ENCODE peak calls at places on chromosome 20, in eight cellular contexts. A, N, E, H, G, J, U and C are unnamed samples.

GRCh38 chr20:35226775-35227681 is 538 bp downstream of the MMP24 start:
- DNase-seq in A (no peak), N (peak; percentile 74), E (peak; percentile 41), H (peak; percentile 26), G (peak; percentile 69), J (peak; percentile 79), U (peak; percentile 14), C (peak; percentile 55)

GRCh38 chr20:35091808-35092523 is 641 bp downstream of the TRPC4AP start:
- DNase-seq in A (no peak), N (peak; percentile 14), E (no peak), H (peak; percentile 33), G (no peak), J (no peak), U (peak; percentile 13), C (no peak)

GRCh38 chr20:2871111-2871465 is 2.2 kb upstream of the PTPRA start:
- DNase-seq in A (no peak), N (no peak), E (no peak), H (peak; percentile 49), G (no peak), J (no peak), U (no peak), C (no peak)

GRCh38 chr20:14637441-14637840 is 300.0 kb upstream of the FLRT3 start:
- DNase-seq in A (no peak), N (no peak), E (no peak), H (no peak), G (no peak), J (no peak), U (no peak), C (no peak)

GRCh38 chr20:32514760-32515159 is 70.4 kb downstream of the NOL4L start:
- DNase-seq in A (no peak), N (no peak), E (no peak), H (no peak), G (no peak), J (no peak), U (no peak), C (no peak)

GRCh38 chr20:46088409-46089075 is 1.2 kb downstream of the NCOA5 start:
- DNase-seq in A (no peak), N (peak; percentile 23), E (no peak), H (peak; percentile 31), G (no peak), J (no peak), U (no peak), C (no peak)

GRCh38 chr20:36493013-36493800 is 48.1 kb upstream of the MYL9 start:
- DNase-seq in A (no peak), N (peak; percentile 30), E (peak; percentile 46), H (no peak), G (no peak), J (peak; percentile 27), U (peak; percentile 26), C (no peak)

GRCh38 chr20:34709836-34710567 is 5.9 kb downstream of the TP53INP2 start:
- DNase-seq in A (peak; percentile 64), N (peak; percentile 67), E (peak; percentile 83), H (peak; percentile 44), G (peak; percentile 36), J (peak; percentile 40), U (peak; percentile 72), C (peak; percentile 90)

GRCh38 chr20:33407796-33408195 is 6.5 kb upstream of the CDK5RAP1 start:
- DNase-seq in A (no peak), N (no peak), E (no peak), H (no peak), G (no peak), J (no peak), U (no peak), C (no peak)

GRCh38 chr20:34713194-34713943 is 9.2 kb downstream of the TP53INP2 start:
- DNase-seq in A (no peak), N (peak; percentile 65), E (no peak), H (peak; percentile 99), G (no peak), J (no peak), U (no peak), C (no peak)

GRCh38 chr20:46998497-46999190 is 104.0 kb downstream of the EYA2 start:
- DNase-seq in A (peak; percentile 67), N (peak; percentile 61), E (no peak), H (no peak), G (no peak), J (no peak), U (no peak), C (no peak)

DNA sequence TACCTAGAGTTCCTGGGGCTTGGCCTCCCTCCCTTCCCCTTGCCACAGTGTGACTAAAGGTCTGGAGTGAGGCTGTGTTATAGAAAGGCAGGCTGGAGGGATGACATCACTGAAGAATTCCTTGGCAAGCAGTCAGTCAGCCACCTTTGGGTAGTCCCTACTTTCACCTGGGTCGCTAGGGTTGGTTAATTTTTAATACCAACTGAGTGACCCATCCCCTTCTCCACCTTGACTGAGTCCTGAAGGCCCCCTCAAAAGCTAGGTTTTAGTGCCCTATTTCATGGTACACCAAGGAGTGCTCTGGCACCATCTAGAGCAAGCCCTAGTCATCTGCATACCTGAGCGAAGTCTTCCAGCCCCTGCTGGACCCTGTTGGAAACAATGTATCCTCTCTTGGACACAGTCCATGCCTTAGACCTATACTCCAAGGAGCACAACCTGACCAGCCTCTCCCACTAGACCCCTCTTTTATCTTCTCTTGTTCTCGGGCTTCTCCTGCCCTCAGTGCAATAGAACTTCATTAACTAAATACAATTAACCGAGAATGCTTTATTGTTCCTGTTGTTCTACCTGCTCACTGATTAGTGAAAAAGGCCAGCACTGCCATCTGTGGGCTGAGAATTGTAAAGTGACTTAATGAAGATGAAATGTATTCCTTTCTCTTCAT is 44.6 kb downstream of the RIN2 start:
- DNase-seq in A (no peak), N (peak; percentile 32), E (no peak), H (no peak), G (no peak), J (no peak), U (no peak), C (no peak)
- TF ChIP-seq CTCF in A (no peak), N (peak; percentile 17), E (peak; percentile 12), H (peak; percentile 2), G (peak; percentile 60), J (peak; percentile 17), U (peak; percentile 27), C (peak; percentile 6)

GRCh38 chr20:52539891-52540290 is 348.3 kb upstream of the ZFP64 start:
- DNase-seq in A (no peak), N (no peak), E (no peak), H (no peak), G (no peak), J (no peak), U (peak; percentile 19), C (no peak)
- TF ChIP-seq CTCF in A (no peak), N (no peak), E (no peak), H (no peak), G (no peak), J (no peak), U (no peak), C (no peak)

GRCh38 chr20:37921341-37921929 is 18.5 kb downstream of the VSTM2L start:
- DNase-seq in A (no peak), N (no peak), E (peak; percentile 77), H (no peak), G (no peak), J (no peak), U (no peak), C (peak; percentile 78)
- TF ChIP-seq CTCF in A (no peak), N (no peak), E (no peak), H (no peak), G (no peak), J (no peak), U (no peak), C (no peak)

GRCh38 chr20:15842872-15843271 is 730.4 kb downstream of the KIF16B start:
- DNase-seq in A (no peak), N (no peak), E (peak; percentile 12), H (no peak), G (no peak), J (no peak), U (no peak), C (no peak)
- TF ChIP-seq CTCF in A (no peak), N (no peak), E (no peak), H (no peak), G (no peak), J (no peak), U (no peak), C (peak; percentile 30)

GRCh38 chr20:6184086-6184485 is 61.3 kb upstream of the FERMT1 start:
- DNase-seq in A (no peak), N (no peak), E (no peak), H (no peak), G (no peak), J (no peak), U (no peak), C (no peak)
- TF ChIP-seq CTCF in A (no peak), N (no peak), E (no peak), H (no peak), G (no peak), J (no peak), U (no peak), C (no peak)

GRCh38 chr20:15700147-15700765 is 873.0 kb downstream of the KIF16B start:
- DNase-seq in A (no peak), N (no peak), E (no peak), H (no peak), G (no peak), J (no peak), U (no peak), C (no peak)

GRCh38 chr20:15702161-15702560 is 871.1 kb downstream of the KIF16B start:
- DNase-seq in A (no peak), N (no peak), E (no peak), H (no peak), G (no peak), J (no peak), U (no peak), C (no peak)

GRCh38 chr20:15703171-15703911 is 869.9 kb downstream of the KIF16B start:
- DNase-seq in A (no peak), N (peak; percentile 0), E (no peak), H (peak; percentile 2), G (no peak), J (no peak), U (no peak), C (no peak)

GRCh38 chr20:15699431-15700146 is 873.7 kb downstream of the KIF16B start:
- DNase-seq in A (no peak), N (no peak), E (no peak), H (no peak), G (no peak), J (no peak), U (no peak), C (no peak)
- TF ChIP-seq CTCF in A (no peak), N (no peak), E (no peak), H (no peak), G (peak; percentile 23), J (no peak), U (no peak), C (peak; percentile 10)

DNA sequence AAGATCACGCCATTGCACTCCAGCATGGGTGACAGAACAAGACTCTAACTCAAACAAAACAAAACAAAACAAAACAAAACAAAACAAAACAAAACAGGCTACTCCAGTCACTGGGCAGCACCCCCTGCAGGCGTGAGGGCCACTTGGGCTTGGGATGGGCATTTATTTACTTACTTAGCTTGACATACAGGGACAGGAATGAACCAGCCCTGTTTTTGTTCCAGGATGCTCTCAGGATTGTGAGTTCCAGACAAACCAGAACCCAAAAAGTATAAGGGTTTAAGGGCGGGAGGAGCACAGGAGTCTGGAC is 4.0 kb upstream of the PTPN1 start:
- DNase-seq in A (no peak), N (no peak), E (no peak), H (no peak), G (no peak), J (no peak), U (no peak), C (no peak)
- TF ChIP-seq CTCF in A (no peak), N (no peak), E (no peak), H (no peak), G (no peak), J (no peak), U (no peak), C (no peak)